ENCODE peak calls at places on chromosome 7, in four cellular contexts. D is psoas muscle, U is Panc1, K is A549. A is an unnamed sample.

GRCh38 chr7:26636808-26637207 is 227.6 kb downstream of the SKAP2 start:
- DNase-seq in D (no peak), U (no peak), K (no peak), A (no peak)

GRCh38 chr7:128755816-128756476 is 16.8 kb downstream of the CALU start:
- DNase-seq in D (no peak), U (no peak), K (no peak), A (no peak)

GRCh38 chr7:26151096-26151495 is 902 bp upstream of the NFE2L3 start:
- DNase-seq in D (no peak), U (no peak), K (no peak), A (no peak)

GRCh38 chr7:120740348-120740747 is 117.6 kb downstream of the TSPAN12 start:
- DNase-seq in D (no peak), U (no peak), K (no peak), A (no peak)

GRCh38 chr7:1700536-1701333 is 30.7 kb downstream of the ELFN1 start:
- DNase-seq in D (no peak), U (no peak), K (no peak), A (peak)

GRCh38 chr7:138142583-138143201 is 66.4 kb downstream of the AKR1D1 start:
- DNase-seq in D (no peak), U (no peak), K (no peak), A (no peak)

GRCh38 chr7:21253740-21254687 is 173.9 kb upstream of the SP4 start:
- DNase-seq in D (no peak), U (peak), K (peak), A (no peak)

GRCh38 chr7:25359471-25360059 is 131.3 kb upstream of the NPVF start:
- DNase-seq in D (no peak), U (no peak), K (no peak), A (no peak)

GRCh38 chr7:121994625-121995410 is 121.9 kb downstream of the PTPRZ1 start:
- DNase-seq in D (peak), U (peak), K (peak), A (peak)

GRCh38 chr7:124033807-124034753 is 1.2 kb upstream of the TMEM229A start:
- DNase-seq in D (no peak), U (no peak), K (no peak), A (no peak)

GRCh38 chr7:42876182-42877068 is 35.4 kb downstream of the C7orf25 start:
- DNase-seq in D (no peak), U (peak), K (no peak), A (no peak)

GRCh38 chr7:151017953-151018420 is 6.3 kb downstream of the ATG9B start:
- DNase-seq in D (peak), U (no peak), K (peak), A (peak)

GRCh38 chr7:105691029-105691691 is 109.9 kb upstream of the EFCAB10 start:
- DNase-seq in D (no peak), U (no peak), K (no peak), A (no peak)

GRCh38 chr7:100793806-100794660 is 33.3 kb downstream of the EPHB4 start:
- DNase-seq in D (no peak), U (no peak), K (no peak), A (no peak)

GRCh38 chr7:45663167-45663921 is 89.2 kb downstream of the ADCY1 start:
- DNase-seq in D (no peak), U (peak), K (no peak), A (peak)

GRCh38 chr7:106770191-106770590 is 94.9 kb upstream of the PIK3CG start:
- DNase-seq in D (no peak), U (no peak), K (no peak), A (no peak)

GRCh38 chr7:4097001-4097609 is 585.0 kb upstream of the FOXK1 start:
- DNase-seq in D (no peak), U (no peak), K (no peak), A (no peak)

GRCh38 chr7:100583132-100584045 is 2.5 kb downstream of the LRCH4 start:
- DNase-seq in D (peak), U (no peak), K (no peak), A (peak)

GRCh38 chr7:2646336-2646679 is 14.5 kb downstream of the TTYH3 start:
- DNase-seq in D (no peak), U (no peak), K (no peak), A (no peak)

GRCh38 chr7:131506597-131506996 is 49.8 kb downstream of the PODXL start:
- DNase-seq in D (no peak), U (no peak), K (no peak), A (no peak)

GRCh38 chr7:127438836-127439235 is 46.3 kb upstream of the ZNF800 start:
- DNase-seq in D (no peak), U (no peak), K (no peak), A (no peak)

GRCh38 chr7:37440738-37441404 is 7.8 kb downstream of the ELMO1 start:
- DNase-seq in D (no peak), U (no peak), K (no peak), A (no peak)

GRCh38 chr7:84422790-84423189 is 228.2 kb upstream of the SEMA3A start:
- DNase-seq in D (no peak), U (no peak), K (no peak), A (no peak)

GRCh38 chr7:112322070-112322469 is 115.6 kb downstream of the ZNF277 start:
- DNase-seq in D (no peak), U (no peak), K (no peak), A (no peak)

GRCh38 chr7:24981544-24981951 is 1.6 kb upstream of the OSBPL3 start:
- DNase-seq in D (peak), U (no peak), K (peak), A (peak)

GRCh38 chr7:152336754-152337368 is 98.9 kb downstream of the KMT2C start:
- DNase-seq in D (no peak), U (peak), K (peak), A (no peak)

GRCh38 chr7:12866237-12866636 is 178.8 kb downstream of the ARL4A start:
- DNase-seq in D (no peak), U (no peak), K (no peak), A (no peak)

GRCh38 chr7:34160261-34160752 is 255.0 kb downstream of the BMPER start:
- DNase-seq in D (peak), U (no peak), K (no peak), A (no peak)

GRCh38 chr7:41051525-41051924 is 651.4 kb downstream of the INHBA start:
- DNase-seq in D (no peak), U (no peak), K (no peak), A (no peak)

GRCh38 chr7:94389381-94389780 is 5.3 kb upstream of the COL1A2 start:
- DNase-seq in D (no peak), U (no peak), K (no peak), A (no peak)
- H3K27ac ChIP-seq in D (no peak), U (no peak), K (no peak), A (peak)

DNA sequence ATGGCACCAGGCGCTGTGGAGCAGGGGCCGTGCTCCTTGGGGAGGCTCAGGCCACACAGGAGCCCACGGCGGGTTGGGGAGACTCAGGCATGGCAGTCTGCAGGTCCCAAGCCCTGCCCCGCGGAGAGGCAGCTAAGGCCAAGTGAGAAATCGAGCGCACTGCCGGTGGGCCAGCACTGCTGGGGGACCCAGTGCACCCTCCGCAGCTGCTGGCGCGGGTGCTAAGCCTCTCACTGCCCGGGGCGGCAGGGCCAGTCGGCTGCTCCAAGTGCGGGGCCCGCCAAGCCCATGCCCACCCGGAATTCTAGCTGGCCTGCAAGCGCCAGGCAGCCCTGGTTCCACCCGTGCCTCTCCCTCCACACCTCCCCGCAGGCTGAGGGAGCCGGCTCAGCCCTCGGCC is 57.1 kb downstream of the COL28A1 start:
- DNase-seq in D (no peak), U (no peak), K (no peak), A (no peak)
- TF ChIP-seq CTCF in D (no peak), U (no peak), K (no peak), A (no peak)

DNA sequence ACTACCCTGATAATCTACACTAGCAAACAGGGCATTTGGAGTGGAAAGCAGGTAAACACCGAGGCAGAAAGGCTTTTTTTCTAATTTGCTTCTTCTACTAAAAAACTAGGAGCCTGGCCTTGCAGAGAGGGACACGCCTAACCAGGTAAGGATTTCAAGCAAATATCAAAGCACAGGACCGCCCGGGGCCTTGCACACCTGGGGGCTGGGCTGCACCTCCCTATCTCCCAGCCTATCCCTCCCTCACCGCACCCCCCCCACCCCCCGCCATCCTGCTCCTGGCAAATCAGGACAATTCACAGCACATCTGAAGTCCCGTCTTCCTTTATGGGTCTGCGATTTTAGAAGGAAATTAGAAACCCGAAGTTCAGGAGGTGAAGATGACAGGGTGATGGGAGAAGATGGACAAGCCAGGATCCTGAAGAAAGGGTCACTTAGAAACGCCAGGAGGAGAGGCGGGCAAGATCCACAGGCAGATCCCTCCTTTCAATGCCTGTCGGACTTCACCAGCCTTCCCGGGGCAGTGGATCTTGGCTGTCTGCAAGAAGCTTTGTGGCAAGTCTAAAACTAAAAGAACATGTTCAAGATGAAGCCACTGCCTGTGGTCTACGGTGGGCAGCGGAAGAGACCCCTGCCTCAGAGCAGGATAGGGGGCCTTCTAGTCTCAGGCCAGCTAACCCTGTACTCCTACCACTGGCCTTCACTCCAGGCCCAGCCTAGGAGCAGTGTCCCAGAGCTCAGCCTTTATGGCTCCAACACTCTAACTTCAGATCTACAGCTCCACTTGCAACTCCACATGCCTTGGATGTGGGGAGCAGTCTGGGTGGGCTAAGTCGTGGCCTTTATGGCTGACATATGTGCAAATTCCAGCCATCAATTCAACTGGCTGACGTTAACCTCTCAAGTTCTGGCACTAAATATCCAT is 43.9 kb downstream of the TNS3 start:
- DNase-seq in D (no peak), U (no peak), K (no peak), A (no peak)
- H3K4me3 ChIP-seq in D (peak), U (peak), K (no peak), A (peak)

GRCh38 chr7:116715087-116715486 is 43.1 kb downstream of the MET start:
- DNase-seq in D (no peak), U (no peak), K (no peak), A (no peak)

GRCh38 chr7:116711790-116712189 is 39.8 kb downstream of the MET start:
- DNase-seq in D (no peak), U (no peak), K (no peak), A (no peak)

GRCh38 chr7:116713918-116714317 is 41.9 kb downstream of the MET start:
- DNase-seq in D (no peak), U (no peak), K (no peak), A (no peak)

GRCh38 chr7:116710764-116711452 is 38.9 kb downstream of the MET start:
- DNase-seq in D (no peak), U (no peak), K (no peak), A (no peak)

DNA sequence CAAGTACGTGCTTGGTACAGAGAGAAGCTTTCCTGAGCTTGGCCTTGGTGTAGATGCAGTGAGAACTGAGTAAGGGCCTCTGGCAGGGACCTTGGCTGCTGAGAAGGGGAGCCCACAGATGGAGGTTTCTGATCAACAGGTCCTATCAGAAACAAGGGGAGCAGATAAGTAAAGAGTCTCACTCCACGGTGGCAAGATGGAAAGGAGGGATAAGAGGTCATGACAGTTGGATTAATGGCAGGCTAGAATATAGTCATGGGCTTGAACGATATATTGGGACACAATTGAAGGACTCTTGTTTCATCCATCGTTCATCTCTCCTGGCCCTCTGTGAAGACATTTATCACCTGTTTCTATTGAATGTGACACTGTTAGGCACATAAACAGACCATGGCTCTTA is 41.5 kb downstream of the MET start:
- DNase-seq in D (no peak), U (no peak), K (no peak), A (no peak)
- H3K27ac ChIP-seq in D (no peak), U (peak), K (peak), A (no peak)

GRCh38 chr7:108222236-108222892 is 92.2 kb upstream of the LAMB4 start:
- DNase-seq in D (no peak), U (no peak), K (no peak), A (no peak)
- TF ChIP-seq CTCF in D (no peak), U (no peak), K (no peak), A (no peak)

GRCh38 chr7:18685961-18686360 is 190.4 kb downstream of the HDAC9 start:
- DNase-seq in D (no peak), U (no peak), K (no peak), A (no peak)
- H3K4me3 ChIP-seq in D (no peak), U (no peak), K (no peak), A (no peak)

DNA sequence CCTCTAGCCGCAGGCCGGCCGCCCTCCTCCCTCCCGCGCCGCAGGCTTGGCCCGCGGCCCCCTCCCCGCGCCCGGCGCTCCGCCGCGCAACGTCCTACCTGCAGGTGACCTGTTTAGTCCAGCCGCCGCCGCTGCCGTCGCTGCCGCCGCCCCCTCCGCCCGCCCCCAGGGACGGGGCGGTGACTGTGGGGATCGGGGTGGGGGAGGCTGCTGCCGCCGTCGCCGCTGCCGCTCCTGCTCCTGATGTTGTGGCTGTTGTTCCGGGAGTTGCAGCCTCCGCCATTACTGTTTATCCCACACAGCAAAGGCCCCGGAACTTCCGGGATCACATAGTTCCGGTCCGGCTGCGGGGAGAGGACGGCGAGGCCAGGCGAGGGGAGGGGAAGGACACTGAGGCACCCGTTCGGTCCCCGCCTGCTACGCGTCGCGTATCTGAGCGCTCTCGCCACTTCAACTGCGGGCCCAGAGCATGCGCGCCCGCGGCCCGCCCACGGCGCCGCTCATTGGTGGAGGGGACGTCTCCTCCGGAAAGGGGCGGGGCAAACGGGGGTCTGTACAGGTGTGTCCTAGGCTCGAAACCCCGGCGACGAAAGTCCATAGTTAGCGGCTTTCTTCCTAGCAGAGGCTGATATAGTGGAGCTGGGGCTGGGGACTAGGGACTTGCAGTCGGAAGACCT is at the start of gene MKRN1:
- DNase-seq in D (peak), U (peak), K (peak), A (peak)
- H3K27ac ChIP-seq in D (peak), U (peak), K (peak), A (peak)